ENCODE peak calls at places on chromosomes 12 and 14, in eight cellular contexts. L is LNCaP clone FGC, S is natural killer cell, P is GM12878, I is stomach, M is GM06990, T is AG04450, G is H9. Q is an unnamed sample.

GRCh38 chr12:1566449-1567135 is 27.8 kb downstream of the FBXL14 start:
- DNase-seq in L (no peak), S (no peak), P (no peak), I (no peak), M (no peak), T (no peak), G (no peak), Q (no peak)

GRCh38 chr12:34397591-34398365 is 375.5 kb downstream of the ALG10 start:
- DNase-seq in L (no peak), S (peak; percentile 10), P (no peak), I (peak; percentile 17), M (no peak), T (no peak), G (peak; percentile 10), Q (peak; percentile 1)

GRCh38 chr12:77754086-77754485 is 76.6 kb upstream of the NAV3 start:
- DNase-seq in L (no peak), S (no peak), P (no peak), I (no peak), M (no peak), T (no peak), G (no peak), Q (no peak)

GRCh38 chr14:50045039-50045711 is 71.2 kb downstream of the VCPKMT start:
- DNase-seq in L (no peak), S (peak; percentile 65), P (peak; percentile 54), I (peak; percentile 87), M (peak; percentile 67), T (peak; percentile 43), G (no peak), Q (peak; percentile 60)

GRCh38 chr14:74852922-74853530 is 22.9 kb downstream of the PROX2 start:
- DNase-seq in L (peak; percentile 52), S (no peak), P (no peak), I (no peak), M (no peak), T (peak; percentile 66), G (no peak), Q (no peak)

GRCh38 chr14:61559641-61560201 is 135.6 kb upstream of the HIF1A start:
- DNase-seq in L (no peak), S (no peak), P (no peak), I (no peak), M (no peak), T (no peak), G (peak; percentile 39), Q (no peak)

GRCh38 chr14:68241862-68242490 is 422.4 kb downstream of the RAD51B start:
- DNase-seq in L (no peak), S (no peak), P (no peak), I (no peak), M (no peak), T (no peak), G (no peak), Q (no peak)

GRCh38 chr12:8699714-8700113 is 1.9 kb downstream of the RIMKLB start:
- DNase-seq in L (no peak), S (no peak), P (no peak), I (no peak), M (no peak), T (no peak), G (no peak), Q (no peak)

GRCh38 chr14:37417833-37418232 is 177.2 kb downstream of the FOXA1 start:
- DNase-seq in L (peak; percentile 98), S (no peak), P (no peak), I (no peak), M (no peak), T (no peak), G (no peak), Q (no peak)

GRCh38 chr12:86122846-86123468 is 133.2 kb downstream of the MGAT4C start:
- DNase-seq in L (no peak), S (no peak), P (no peak), I (no peak), M (no peak), T (no peak), G (no peak), Q (no peak)

GRCh38 chr14:28196878-28197277 is 569.7 kb upstream of the FOXG1 start:
- DNase-seq in L (no peak), S (no peak), P (no peak), I (no peak), M (no peak), T (no peak), G (no peak), Q (no peak)

GRCh38 chr12:9661720-9662119 is 7.8 kb upstream of the CLEC2D start:
- DNase-seq in L (no peak), S (no peak), P (no peak), I (no peak), M (no peak), T (no peak), G (no peak), Q (no peak)

GRCh38 chr12:6039894-6040601 is 84.4 kb downstream of the VWF start:
- DNase-seq in L (peak; percentile 40), S (no peak), P (no peak), I (peak; percentile 54), M (no peak), T (peak; percentile 49), G (peak; percentile 84), Q (peak; percentile 76)

GRCh38 chr12:25382311-25383106 is 131.8 kb upstream of the KRAS start:
- DNase-seq in L (no peak), S (no peak), P (no peak), I (no peak), M (no peak), T (no peak), G (no peak), Q (no peak)

GRCh38 chr14:50109342-50109741 is 7.0 kb downstream of the VCPKMT start:
- DNase-seq in L (no peak), S (no peak), P (no peak), I (no peak), M (no peak), T (peak; percentile 10), G (no peak), Q (no peak)

GRCh38 chr12:118356809-118357326 is 15.8 kb downstream of the TAOK3 start:
- DNase-seq in L (no peak), S (no peak), P (no peak), I (no peak), M (peak; percentile 39), T (peak; percentile 54), G (no peak), Q (peak; percentile 32)

GRCh38 chr12:8145754-8146415 is 10.9 kb upstream of the ZNF705A start:
- DNase-seq in L (no peak), S (no peak), P (no peak), I (no peak), M (no peak), T (peak; percentile 37), G (peak; percentile 89), Q (no peak)

GRCh38 chr12:55946553-55946952 is 15.6 kb downstream of the DGKA start:
- DNase-seq in L (no peak), S (no peak), P (no peak), I (no peak), M (no peak), T (no peak), G (no peak), Q (peak; percentile 60)

GRCh38 chr12:42666671-42667243 is 77.2 kb upstream of the PRICKLE1 start:
- DNase-seq in L (no peak), S (no peak), P (no peak), I (peak; percentile 49), M (no peak), T (peak; percentile 38), G (peak; percentile 56), Q (no peak)

GRCh38 chr12:119869720-119870119 is 7.4 kb downstream of the CIT start:
- DNase-seq in L (no peak), S (no peak), P (no peak), I (no peak), M (no peak), T (peak; percentile 67), G (no peak), Q (no peak)

GRCh38 chr12:2973566-2973965 is 14.4 kb downstream of the TEAD4 start:
- DNase-seq in L (no peak), S (no peak), P (no peak), I (no peak), M (no peak), T (no peak), G (no peak), Q (no peak)

GRCh38 chr14:96304956-96305355 is 48.9 kb downstream of the BDKRB1 start:
- DNase-seq in L (no peak), S (no peak), P (no peak), I (no peak), M (no peak), T (no peak), G (peak; percentile 87), Q (no peak)

DNA sequence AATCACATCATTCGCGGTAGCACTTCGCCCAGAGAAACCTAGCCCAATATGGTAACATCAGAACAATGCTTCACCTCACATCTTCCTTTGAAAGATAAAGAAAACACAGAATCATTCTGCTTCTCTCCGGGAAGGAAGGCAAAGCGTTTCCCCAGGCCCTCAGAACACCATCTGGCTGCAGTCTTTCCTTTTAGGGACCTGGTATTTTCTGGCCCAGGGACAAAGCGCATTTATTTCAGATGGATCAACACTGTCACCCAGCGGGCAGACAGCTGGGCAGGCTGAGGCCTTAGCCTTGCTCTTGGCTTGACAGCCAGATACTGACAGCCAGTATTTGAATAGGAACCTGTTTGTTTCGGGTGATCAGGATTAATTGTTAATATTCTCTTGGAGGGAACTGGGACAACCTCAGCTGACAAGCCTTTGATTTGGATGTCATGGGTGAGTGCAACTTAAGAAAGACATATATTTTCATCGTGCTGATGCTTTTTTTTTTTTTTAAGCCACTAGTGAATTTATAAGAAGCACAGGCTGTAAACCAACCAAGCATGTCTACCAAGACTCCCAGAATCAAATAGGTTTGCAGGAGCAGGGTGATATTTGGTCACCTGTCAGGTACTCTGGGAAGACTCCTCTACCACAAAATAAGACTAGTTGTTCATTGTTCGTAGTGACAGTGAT is 118.9 kb downstream of the VEZT start:
- DNase-seq in L (peak; percentile 89), S (no peak), P (no peak), I (peak; percentile 79), M (no peak), T (peak; percentile 70), G (peak; percentile 91), Q (no peak)
- TF ChIP-seq CTCF in L (peak; percentile 99), S (no peak), P (peak; percentile 39), I (peak; percentile 62), M (peak; percentile 44), T (peak; percentile 79), G (peak; percentile 92), Q (peak; percentile 11)

GRCh38 chr12:67222302-67222701 is 46.9 kb upstream of the CAND1 start:
- DNase-seq in L (no peak), S (no peak), P (no peak), I (no peak), M (no peak), T (no peak), G (no peak), Q (no peak)
- TF ChIP-seq CTCF in L (peak; percentile 60), S (no peak), P (peak; percentile 2), I (no peak), M (peak; percentile 21), T (peak; percentile 40), G (peak; percentile 72), Q (no peak)

GRCh38 chr14:22497144-22497423 is 91.9 kb downstream of the DAD1 start:
- DNase-seq in L (no peak), S (no peak), P (no peak), I (no peak), M (no peak), T (no peak), G (no peak), Q (no peak)
- TF ChIP-seq CTCF in L (no peak), S (no peak), P (no peak), I (no peak), M (no peak), T (no peak), G (no peak), Q (no peak)

DNA sequence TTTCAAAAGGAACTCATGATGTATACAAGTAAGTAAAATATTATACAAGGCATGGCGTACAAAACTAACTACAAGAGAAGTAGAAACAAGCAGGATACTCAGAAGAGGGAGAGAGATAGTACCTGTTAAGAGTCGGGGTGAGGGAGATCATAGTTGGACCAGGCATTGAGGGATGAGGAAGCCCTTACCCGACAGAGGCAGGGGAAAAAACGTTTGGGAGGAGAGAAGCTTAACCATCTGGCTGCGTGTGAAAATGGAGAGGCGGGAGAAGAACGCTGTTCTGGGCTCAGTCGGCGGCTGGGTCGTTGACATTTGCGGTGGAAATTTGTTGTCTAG is 575 bp upstream of the FMNL3 start:
- DNase-seq in L (no peak), S (no peak), P (no peak), I (no peak), M (no peak), T (no peak), G (no peak), Q (no peak)
- TF ChIP-seq CTCF in L (no peak), S (no peak), P (no peak), I (no peak), M (no peak), T (no peak), G (no peak), Q (no peak)

Q was measured in GM13977.